ENCODE peak calls at places on chromosomes 6 and 20, in four cellular contexts. L is T-cell, A is HEK293T, H is cardiac muscle cell. S is an unnamed sample.
A peak's percentile ranks its signal among the peaks of the same experiment; 100 is the strongest.

GRCh38 chr6:34806738-34807453 is 15.0 kb downstream of the BLTP3A start:
- DNase-seq in H (peak; percentile 31), A (no peak), L (no peak), S (no peak)

GRCh38 chr6:33755070-33755869 is 8.6 kb upstream of the IP6K3 start:
- DNase-seq in L (no peak), A (no peak), H (no peak), S (no peak)

GRCh38 chr20:17910828-17911294 is 57.7 kb downstream of the SNX5 start:
- DNase-seq in A (no peak), H (peak; percentile 95), L (no peak), S (no peak)

GRCh38 chr6:131914967-131915751 is 36.0 kb downstream of the CCN2 start:
- DNase-seq in A (peak; percentile 70), H (peak; percentile 89), L (peak; percentile 23), S (peak; percentile 38)

GRCh38 chr6:105733556-105734162 is 330.8 kb upstream of the PREP start:
- DNase-seq in H (peak; percentile 43), A (no peak), L (no peak), S (no peak)

GRCh38 chr6:157714153-157714490 is 108.9 kb upstream of the SNX9 start:
- DNase-seq in H (no peak), L (no peak), A (no peak), S (no peak)

GRCh38 chr6:39361657-39362486 is 39.4 kb upstream of the KCNK16 start:
- DNase-seq in L (no peak), H (peak; percentile 75), A (peak; percentile 83), S (peak; percentile 65)

GRCh38 chr6:53741417-53741816 is 53.4 kb upstream of the LRRC1 start:
- DNase-seq in A (no peak), H (peak; percentile 44), L (peak; percentile 6), S (no peak)

GRCh38 chr20:62165762-62166399 is 16.9 kb upstream of the MTG2 start:
- DNase-seq in H (peak; percentile 68), L (no peak), A (peak; percentile 75), S (peak; percentile 93)

GRCh38 chr20:10239954-10240353 is 21.3 kb downstream of the SNAP25 start:
- DNase-seq in A (no peak), H (peak; percentile 72), L (no peak), S (peak; percentile 58)

S was measured in HuH-7.